ENCODE peak calls at places on chromosomes 12 and 14, in seven cellular contexts. F is stromal cell of bone marrow, B is pons, E is memory B cell, W is hypothalamus, N is left ventricle myocardium inferior, V is occipital lobe. L is an unnamed sample.

GRCh38 chr14:36517242-36518030 is 2.6 kb downstream of the NKX2-1 start:
- DNase-seq in E (no peak), F (no peak), B (no peak), V (no peak), W (no peak), N (no peak), L (no peak)

GRCh38 chr14:57999471-57999870 is 133.6 kb upstream of the SLC35F4 start:
- DNase-seq in N (no peak), W (no peak), V (no peak), F (no peak), B (no peak), E (no peak), L (no peak)

GRCh38 chr12:1171657-1172056 is 180.6 kb downstream of the ERC1 start:
- DNase-seq in E (no peak), F (no peak), W (no peak), B (no peak), V (no peak), N (no peak), L (no peak)

GRCh38 chr12:104546575-104546974 is 89.8 kb downstream of the CHST11 start:
- DNase-seq in W (no peak), E (no peak), N (no peak), B (peak; percentile 83), V (no peak), F (no peak), L (no peak)

GRCh38 chr12:107992016-107992415 is 137.1 kb upstream of the WSCD2 start:
- DNase-seq in E (no peak), N (no peak), F (no peak), V (no peak), B (no peak), W (no peak), L (no peak)

GRCh38 chr14:75022655-75023054 is 19.9 kb downstream of the EIF2B2 start:
- DNase-seq in W (no peak), V (no peak), B (no peak), N (peak; percentile 67), E (no peak), F (no peak), L (no peak)

GRCh38 chr12:115095073-115095748 is 411.2 kb upstream of the TBX3 start:
- DNase-seq in W (no peak), E (no peak), V (no peak), B (no peak), F (no peak), N (no peak), L (no peak)

GRCh38 chr12:113263431-113263963 is 42.2 kb downstream of the TPCN1 start:
- DNase-seq in F (no peak), N (no peak), V (no peak), E (no peak), W (no peak), B (no peak), L (peak; percentile 46)

GRCh38 chr12:4164591-4165558 is 108.7 kb upstream of the CCND2 start:
- DNase-seq in F (peak; percentile 8), B (no peak), N (peak; percentile 40), V (no peak), E (peak; percentile 60), W (peak; percentile 36), L (peak; percentile 75)

GRCh38 chr14:26293909-26294308 is 303.9 kb downstream of the NOVA1 start:
- DNase-seq in B (no peak), E (no peak), N (no peak), F (no peak), W (no peak), V (no peak), L (no peak)

GRCh38 chr12:124745891-124746570 is 117.6 kb downstream of the SCARB1 start:
- DNase-seq in V (peak; percentile 94), B (peak; percentile 99), E (no peak), N (peak; percentile 95), F (peak; percentile 89), W (peak; percentile 93), L (peak; percentile 98)

GRCh38 chr12:52006726-52007157 is at the start of gene TAMALIN:
- DNase-seq in F (no peak), E (peak; percentile 90), V (peak; percentile 33), B (no peak), N (peak; percentile 79), W (peak; percentile 52), L (peak; percentile 90)

GRCh38 chr14:54782803-54783659 is 119.6 kb downstream of the GCH1 start:
- DNase-seq in E (no peak), F (no peak), N (no peak), V (no peak), W (no peak), B (peak; percentile 77), L (peak; percentile 66)

GRCh38 chr14:99749142-99749541 is 44.1 kb upstream of the EML1 start:
- DNase-seq in F (no peak), W (no peak), V (no peak), N (no peak), B (no peak), E (no peak), L (no peak)

GRCh38 chr12:52341066-52341580 is 19.9 kb upstream of the KRT83 start:
- DNase-seq in V (no peak), F (no peak), W (no peak), B (no peak), E (no peak), N (no peak), L (no peak)

GRCh38 chr12:98013560-98013959 is 501.8 kb upstream of the TMPO start:
- DNase-seq in B (no peak), W (no peak), V (no peak), E (no peak), F (no peak), N (no peak), L (no peak)

GRCh38 chr14:22131749-22132476 is 457.1 kb downstream of the DAD1 start:
- DNase-seq in W (no peak), F (no peak), B (no peak), E (no peak), V (no peak), N (no peak), L (no peak)

GRCh38 chr14:22973217-22974032 is 8.9 kb downstream of the AJUBA start:
- DNase-seq in F (peak; percentile 47), E (peak; percentile 47), W (peak; percentile 32), V (no peak), N (no peak), B (peak; percentile 61), L (no peak)

GRCh38 chr14:68822132-68822651 is 29.3 kb upstream of the ZFP36L1 start:
- DNase-seq in V (no peak), W (no peak), N (no peak), E (peak; percentile 19), F (no peak), B (no peak), L (no peak)

GRCh38 chr12:490260-490659 is 30.5 kb downstream of the B4GALNT3 start:
- DNase-seq in W (no peak), E (no peak), F (no peak), V (no peak), B (no peak), N (no peak), L (no peak)

GRCh38 chr12:89589753-89590152 is 63.9 kb upstream of the POC1B start:
- DNase-seq in B (no peak), W (no peak), N (no peak), F (no peak), V (no peak), E (no peak), L (no peak)

GRCh38 chr12:646303-647038 is 16.8 kb downstream of the NINJ2 start:
- DNase-seq in N (peak; percentile 75), W (no peak), B (no peak), V (no peak), F (peak; percentile 65), E (no peak), L (peak; percentile 74)

GRCh38 chr12:3896851-3897351 is 23.7 kb upstream of the PARP11 start:
- DNase-seq in V (no peak), F (no peak), N (no peak), E (no peak), B (peak; percentile 59), W (no peak), L (no peak)

GRCh38 chr12:132151145-132151765 is 7.0 kb downstream of the NOC4L start:
- DNase-seq in N (peak; percentile 13), E (no peak), F (no peak), B (no peak), V (no peak), W (no peak), L (no peak)

GRCh38 chr12:110058875-110059615 is 10.7 kb upstream of the C12orf76 start:
- DNase-seq in W (no peak), F (no peak), V (no peak), E (no peak), N (no peak), B (no peak), L (no peak)

GRCh38 chr12:32533971-32534590 is 134.7 kb downstream of the FGD4 start:
- DNase-seq in W (no peak), E (no peak), N (peak; percentile 31), V (no peak), F (peak; percentile 69), B (peak; percentile 82), L (peak; percentile 82)

GRCh38 chr12:10016881-10017280 is 6.5 kb downstream of the CLEC12B start:
- DNase-seq in E (no peak), V (no peak), N (no peak), W (no peak), F (no peak), B (no peak), L (no peak)

GRCh38 chr14:104119700-104120251 is 18.6 kb upstream of the KIF26A start:
- DNase-seq in B (no peak), V (no peak), F (no peak), N (no peak), W (no peak), E (no peak), L (no peak)

GRCh38 chr12:109131522-109132050 is 15.2 kb downstream of the ACACB start:
- DNase-seq in W (no peak), F (no peak), B (no peak), N (peak; percentile 36), E (no peak), V (no peak), L (peak; percentile 82)

GRCh38 chr14:101495827-101496778 is 65.2 kb upstream of the DIO3 start:
- DNase-seq in E (no peak), B (no peak), N (peak; percentile 4), F (no peak), W (no peak), V (no peak), L (peak; percentile 54)

GRCh38 chr14:55756563-55756962 is 176.6 kb downstream of the KTN1 start:
- DNase-seq in V (no peak), E (no peak), W (no peak), F (no peak), N (no peak), B (no peak), L (no peak)

L was measured in sigmoid colon.